ENCODE peak calls at places on chromosome 1, in four cellular contexts. K is left ventricle myocardium inferior, I is tibial artery, V is A673. C is an unnamed sample. For H3K27me3 and H3K4me1, the result is how much of the 10 kb centered on the place peaks cover.

GRCh38 chr1:19765623-19766022 is 34.1 kb downstream of the TMCO4 start:
- DNase-seq in K (no peak), V (peak), I (no peak), C (no peak)

GRCh38 chr1:56838726-56839125 is 15.9 kb upstream of the C8A start:
- DNase-seq in V (no peak), I (no peak), K (no peak), C (no peak)

GRCh38 chr1:145995964-145996432 is 381 bp downstream of the TXNIP start:
- DNase-seq in K (no peak), V (no peak), I (peak), C (no peak)

GRCh38 chr1:109485001-109485400 is 1.3 kb downstream of the ATXN7L2 start:
- DNase-seq in V (peak), I (no peak), K (no peak), C (no peak)

GRCh38 chr1:93749487-93749886 is 67.8 kb upstream of the BCAR3 start:
- DNase-seq in V (no peak), I (no peak), K (no peak), C (no peak)

GRCh38 chr1:209653915-209654351 is 1.7 kb upstream of the LAMB3 start:
- DNase-seq in I (no peak), K (no peak), V (no peak), C (no peak)

GRCh38 chr1:237562247-237562823 is 328.4 kb downstream of the ZP4 start:
- DNase-seq in V (peak), K (no peak), I (no peak), C (no peak)

GRCh38 chr1:89763649-89763986 is 57.2 kb upstream of the LRRC8D start:
- DNase-seq in K (no peak), I (no peak), V (no peak), C (no peak)

GRCh38 chr1:63773815-63774616 is at the start of gene ROR1:
- DNase-seq in K (peak), I (peak), V (peak), C (peak)

GRCh38 chr1:205786599-205786998 is 11.3 kb upstream of the RAB29 start:
- DNase-seq in V (no peak), K (no peak), I (no peak), C (no peak)

GRCh38 chr1:98322966-98323365 is 338.6 kb upstream of the SNX7 start:
- DNase-seq in I (no peak), K (no peak), V (no peak), C (no peak)

DNA sequence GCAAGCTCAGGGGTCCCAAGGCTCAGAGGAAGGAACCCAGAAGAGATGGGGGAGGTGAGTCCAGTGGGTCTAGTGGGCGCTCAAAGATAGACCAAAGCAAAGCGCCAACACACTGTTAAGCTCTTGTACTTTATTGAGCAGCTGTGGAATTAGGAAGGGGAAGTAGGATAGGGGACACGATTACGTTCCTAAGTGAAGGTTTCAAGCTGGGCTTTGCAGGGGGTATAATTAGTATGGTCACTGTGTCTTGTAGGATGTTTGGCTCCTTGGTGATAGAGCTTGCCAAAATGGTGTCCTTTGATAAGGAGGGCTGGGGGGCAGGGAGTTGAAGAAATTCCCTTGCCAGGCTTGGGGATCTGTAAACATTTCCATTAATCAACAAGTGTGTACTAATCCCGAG is 3.2 kb upstream of the MYBPH start:
- DNase-seq in I (peak), V (peak), K (no peak), C (no peak)
- H3K27me3 ChIP-seq in I (under half), V (under half), K (under half), C (under half)

DNA sequence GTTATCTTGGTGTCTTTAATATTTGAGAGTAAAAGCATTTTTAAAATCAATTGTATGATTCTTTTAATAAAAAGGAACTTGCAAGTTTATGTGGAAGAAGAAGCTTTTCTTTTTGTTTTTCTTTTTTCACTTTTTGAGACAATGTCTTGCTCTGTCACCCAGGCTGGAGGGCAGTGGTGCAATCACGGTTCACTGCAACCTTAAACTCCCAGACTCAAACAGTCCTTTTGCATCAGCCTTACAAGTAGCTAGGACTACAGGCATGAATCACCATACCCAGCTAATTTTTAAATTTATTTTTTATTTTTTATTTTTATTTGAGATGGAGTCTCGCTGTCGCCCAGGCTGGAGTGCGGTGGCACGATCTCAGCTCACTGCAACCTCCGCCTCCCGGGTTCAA is 34.1 kb downstream of the CMPK1 start:
- DNase-seq in V (no peak), I (no peak), K (no peak), C (no peak)
- TF ChIP-seq CTCF in V (no peak), I (no peak), K (no peak), C (no peak)

GRCh38 chr1:117367769-117368059 is 465 bp downstream of the MAN1A2 start:
- DNase-seq in V (no peak), I (no peak), K (no peak), C (no peak)
- H3K4me1 ChIP-seq in V (under half), I (under half), K (half or more), C (half or more)

DNA sequence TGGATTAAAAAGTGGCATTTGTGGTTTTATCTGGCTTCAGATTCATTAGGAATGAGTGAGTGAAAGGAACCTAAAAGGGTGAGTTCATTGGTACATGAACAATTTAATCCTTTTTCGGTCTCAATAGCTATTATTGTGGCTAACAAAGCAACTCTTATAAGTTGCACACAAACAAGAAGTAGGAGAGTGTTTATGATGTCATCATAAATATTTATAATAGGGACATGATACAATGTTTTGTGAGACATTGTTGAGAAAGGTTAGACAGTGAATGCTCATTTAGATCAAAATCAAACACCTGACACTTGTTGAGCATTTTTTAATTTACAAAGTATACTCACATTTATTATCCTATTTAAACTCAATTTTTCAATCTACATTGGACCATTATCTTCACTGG is 363.4 kb downstream of the PDE4B start:
- DNase-seq in I (no peak), K (no peak), V (no peak), C (no peak)
- H3K27me3 ChIP-seq in I (under half), K (under half), V (under half), C (under half)

GRCh38 chr1:8506447-8506846 is 188.5 kb downstream of the SLC45A1 start:
- DNase-seq in I (no peak), V (no peak), K (no peak), C (no peak)
- TF ChIP-seq CTCF in I (no peak), V (no peak), K (no peak), C (no peak)

DNA sequence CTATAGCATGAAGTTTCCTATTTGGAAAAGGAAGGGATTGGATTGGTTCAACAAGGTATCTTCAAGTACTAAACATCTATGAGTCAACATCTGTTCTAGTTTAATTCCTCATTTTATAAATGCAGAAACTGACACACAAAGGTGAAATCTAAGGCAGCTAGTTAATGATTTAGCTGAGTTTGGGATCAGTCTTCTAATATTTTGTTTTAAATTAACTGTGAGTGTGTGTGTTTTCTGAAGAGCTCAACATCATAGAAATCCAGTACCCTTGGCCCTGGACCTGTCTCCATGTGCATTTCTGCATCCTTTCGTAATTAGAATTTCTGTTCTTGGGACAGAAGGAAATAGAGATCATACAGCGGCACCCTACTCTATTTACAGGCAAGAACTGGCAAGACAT is 105.9 kb downstream of the RGS2 start:
- DNase-seq in I (no peak), V (no peak), K (no peak), C (no peak)
- H3K4me1 ChIP-seq in I (under half), V (under half), K (under half), C (under half)

DNA sequence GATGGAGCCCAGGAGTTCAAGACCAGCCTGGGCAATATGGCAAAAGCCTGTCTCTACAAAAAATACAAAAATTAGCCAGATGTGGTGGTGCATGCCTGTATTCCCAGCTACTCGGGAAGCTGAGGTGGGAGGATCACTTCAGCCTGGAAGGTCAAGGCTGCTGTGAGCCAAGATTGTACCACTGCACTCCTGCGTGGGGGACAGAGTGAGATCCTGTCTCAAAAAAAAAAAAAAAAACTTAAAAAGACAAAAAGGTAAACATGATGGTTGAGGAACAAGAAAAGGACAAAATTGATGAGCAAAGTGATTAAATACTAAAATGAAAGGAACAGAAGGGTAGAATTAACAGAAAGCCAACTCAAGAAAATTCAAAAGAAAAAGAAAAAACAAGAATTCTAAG is 30.6 kb downstream of the SNRPE start:
- DNase-seq in K (no peak), V (no peak), I (no peak), C (no peak)
- H3K27me3 ChIP-seq in K (under half), V (under half), I (under half), C (under half)

C was measured in heart right ventricle.